ENCODE peak calls at places on chromosomes 5 and 9, in eight cellular contexts. R, X, K, S, F, U, L and P are unnamed samples.

GRCh38 chr9:4762108-4762888 is 21.3 kb upstream of the AK3 start:
- DNase-seq in R (peak), S (peak), K (peak), X (peak), U (peak), L (peak), F (peak), P (peak)

GRCh38 chr5:59119480-59119879 is 536.6 kb downstream of the RAB3C start:
- DNase-seq in K (no peak), L (no peak), S (no peak), R (no peak), F (no peak), U (no peak), X (no peak), P (no peak)

GRCh38 chr9:79623799-79624721 is 52.3 kb downstream of the TLE4 start:
- DNase-seq in R (peak), U (peak), X (peak), F (no peak), S (no peak), L (no peak), K (no peak), P (peak)

GRCh38 chr5:1877434-1878049 is 5.2 kb downstream of the IRX4 start:
- DNase-seq in X (no peak), S (no peak), U (no peak), L (no peak), R (no peak), K (no peak), F (no peak), P (no peak)

GRCh38 chr5:43601454-43602260 is 1.3 kb upstream of the NNT start:
- DNase-seq in L (no peak), R (peak), S (no peak), F (peak), X (peak), K (peak), U (no peak), P (no peak)

GRCh38 chr5:6574537-6574936 is 58.3 kb downstream of the NSUN2 start:
- DNase-seq in K (no peak), R (no peak), X (no peak), F (peak), U (no peak), L (no peak), S (no peak), P (no peak)

GRCh38 chr9:85430659-85431370 is 310.9 kb downstream of the AGTPBP1 start:
- DNase-seq in R (no peak), F (peak), S (no peak), X (no peak), K (no peak), U (no peak), L (peak), P (no peak)

GRCh38 chr5:98997000-98997399 is 68.2 kb upstream of the CHD1 start:
- DNase-seq in R (no peak), K (peak), X (no peak), U (no peak), L (no peak), S (no peak), F (peak), P (no peak)

GRCh38 chr5:130708744-130709143 is 456.3 kb downstream of the HINT1 start:
- DNase-seq in S (no peak), U (no peak), X (no peak), K (no peak), R (no peak), F (peak), L (no peak), P (no peak)

GRCh38 chr5:144318011-144318410 is 147.3 kb downstream of the KCTD16 start:
- DNase-seq in X (no peak), R (no peak), F (no peak), S (no peak), U (no peak), K (no peak), L (no peak), P (no peak)

GRCh38 chr9:34988218-34989055 is 1.1 kb upstream of the DNAJB5 start:
- DNase-seq in S (no peak), F (no peak), L (no peak), U (peak), R (peak), X (peak), K (no peak), P (peak)

GRCh38 chr9:92609142-92609500 is 60.8 kb downstream of the IPPK start:
- DNase-seq in U (no peak), L (no peak), F (no peak), R (no peak), S (no peak), X (no peak), K (no peak), P (no peak)

GRCh38 chr9:134215709-134216448 is 51.5 kb upstream of the RNU6ATAC start:
- DNase-seq in L (no peak), U (no peak), K (peak), X (no peak), F (no peak), S (no peak), R (no peak), P (peak)

GRCh38 chr9:81628897-81629296 is 60.5 kb downstream of the TLE1 start:
- DNase-seq in F (no peak), R (no peak), L (peak), K (peak), S (no peak), U (no peak), X (no peak), P (no peak)

GRCh38 chr5:14870347-14871083 is 1.1 kb downstream of the ANKH start:
- DNase-seq in L (no peak), F (no peak), K (no peak), S (no peak), R (no peak), X (peak), U (peak), P (peak)

GRCh38 chr5:41869739-41870620 is at the start of gene OXCT1:
- DNase-seq in R (peak), L (peak), K (peak), X (peak), F (peak), U (peak), S (peak), P (peak)

GRCh38 chr9:98124637-98125426 is 5.8 kb upstream of the TRIM14 start:
- DNase-seq in F (no peak), R (no peak), L (no peak), X (no peak), K (no peak), S (no peak), U (no peak), P (no peak)

GRCh38 chr5:138663009-138663408 is 87.8 kb upstream of the HSPA9 start:
- DNase-seq in F (no peak), S (no peak), R (no peak), K (no peak), U (peak), X (peak), L (no peak), P (no peak)

GRCh38 chr5:107919969-107920368 is 249.2 kb upstream of the EFNA5 start:
- DNase-seq in L (no peak), U (no peak), R (no peak), X (peak), K (no peak), F (no peak), S (no peak), P (no peak)

GRCh38 chr5:75023368-75024159 is 28.8 kb downstream of the GCNT4 start:
- DNase-seq in X (no peak), R (no peak), K (peak), S (no peak), L (no peak), F (peak), U (peak), P (no peak)

GRCh38 chr5:145718956-145719355 is 116.2 kb downstream of the PRELID2 start:
- DNase-seq in F (peak), R (no peak), L (peak), S (peak), U (no peak), K (peak), X (no peak), P (no peak)

GRCh38 chr9:7879551-7880245 is 80.1 kb upstream of the DMAC1 start:
- DNase-seq in S (no peak), R (no peak), U (no peak), X (peak), L (no peak), K (no peak), F (peak), P (no peak)

GRCh38 chr9:21709464-21710058 is 92.9 kb upstream of the MTAP start:
- DNase-seq in L (peak), R (peak), K (peak), X (peak), S (peak), U (peak), F (peak), P (no peak)

GRCh38 chr9:111582888-111583287 is 16.6 kb downstream of the PTGR1 start:
- DNase-seq in L (no peak), U (no peak), K (peak), R (peak), X (no peak), F (peak), S (no peak), P (no peak)

GRCh38 chr9:27529316-27530278 is at the start of gene MOB3B:
- DNase-seq in S (peak), R (peak), K (peak), F (peak), X (peak), U (peak), L (no peak), P (peak)

GRCh38 chr5:4295663-4296339 is 700.2 kb downstream of the IRX1 start:
- DNase-seq in L (no peak), R (no peak), S (no peak), K (no peak), F (no peak), X (no peak), U (no peak), P (no peak)

GRCh38 chr9:121441163-121441562 is 58.5 kb downstream of the GGTA1 start:
- DNase-seq in X (no peak), K (no peak), U (no peak), S (no peak), R (no peak), F (no peak), L (no peak), P (no peak)

GRCh38 chr9:18240213-18240612 is 233.7 kb upstream of the ADAMTSL1 start:
- DNase-seq in X (no peak), R (no peak), K (no peak), S (no peak), U (no peak), F (no peak), L (no peak), P (no peak)

GRCh38 chr5:38809388-38810359 is 36.1 kb upstream of the OSMR start:
- DNase-seq in K (peak), X (peak), S (peak), R (peak), U (peak), L (peak), F (peak), P (peak)

GRCh38 chr5:14308384-14309154 is 165.4 kb downstream of the TRIO start:
- DNase-seq in S (no peak), K (no peak), L (no peak), U (no peak), F (no peak), R (no peak), X (no peak), P (no peak)

GRCh38 chr9:4328723-4329122 is 28.9 kb upstream of the GLIS3 start:
- DNase-seq in R (no peak), X (no peak), L (no peak), U (no peak), S (no peak), F (peak), K (peak), P (no peak)

GRCh38 chr9:133729646-133730281 is 8.4 kb downstream of the SARDH start:
- DNase-seq in L (no peak), R (no peak), S (no peak), F (no peak), X (no peak), U (no peak), K (no peak), P (no peak)

GRCh38 chr9:121353246-121353975 is 16.6 kb downstream of the STOM start:
- DNase-seq in K (no peak), F (no peak), L (no peak), S (no peak), R (no peak), X (peak), U (peak), P (no peak)

GRCh38 chr9:82124090-82124489 is 135.5 kb downstream of the SPATA31D1 start:
- DNase-seq in L (no peak), R (no peak), K (peak), S (no peak), X (no peak), F (peak), U (no peak), P (no peak)

GRCh38 chr5:116144103-116144502 is 59.3 kb downstream of the COMMD10 start:
- DNase-seq in L (no peak), R (no peak), X (no peak), U (no peak), K (peak), F (peak), S (no peak), P (no peak)

GRCh38 chr9:4349841-4350418 is 50.1 kb upstream of the GLIS3 start:
- DNase-seq in U (no peak), K (no peak), L (no peak), S (no peak), X (no peak), F (no peak), R (no peak), P (no peak)

GRCh38 chr9:15299374-15299939 is 7.6 kb downstream of the TTC39B start:
- DNase-seq in U (peak), F (no peak), K (no peak), R (no peak), L (no peak), X (peak), S (no peak), P (no peak)

GRCh38 chr5:87268126-87268969 is 665 bp downstream of the RASA1 start:
- DNase-seq in K (peak), F (peak), L (no peak), R (peak), S (peak), X (peak), U (peak), P (peak)

GRCh38 chr5:54175-54730 is 37.7 kb upstream of the PLEKHG4B start:
- DNase-seq in X (no peak), S (no peak), U (no peak), L (no peak), K (no peak), R (no peak), F (no peak), P (no peak)
- H3K4me3 ChIP-seq in X (no peak), S (peak), U (no peak), L (peak), K (no peak), R (no peak), F (no peak), P (peak)

GRCh38 chr9:26216702-26217101 is 538.5 kb upstream of the TUSC1 start:
- DNase-seq in S (no peak), U (no peak), K (no peak), R (no peak), X (no peak), F (no peak), L (no peak), P (no peak)

GRCh38 chr9:26221295-26221694 is 543.1 kb upstream of the TUSC1 start:
- DNase-seq in K (no peak), R (no peak), S (no peak), L (no peak), X (no peak), U (no peak), F (no peak), P (no peak)

GRCh38 chr9:26219961-26220360 is 541.7 kb upstream of the TUSC1 start:
- DNase-seq in F (peak), X (no peak), K (no peak), U (no peak), R (no peak), L (no peak), S (no peak), P (no peak)
- H3K4me3 ChIP-seq in F (no peak), X (no peak), K (no peak), U (no peak), R (no peak), L (no peak), S (no peak), P (no peak)

GRCh38 chr9:130268521-130269131 is 3.1 kb downstream of the HMCN2 start:
- DNase-seq in R (no peak), U (no peak), X (peak), S (no peak), L (no peak), K (no peak), F (no peak), P (no peak)
- H3K4me3 ChIP-seq in R (no peak), U (no peak), X (no peak), S (no peak), L (no peak), K (no peak), F (no peak), P (peak)

DNA sequence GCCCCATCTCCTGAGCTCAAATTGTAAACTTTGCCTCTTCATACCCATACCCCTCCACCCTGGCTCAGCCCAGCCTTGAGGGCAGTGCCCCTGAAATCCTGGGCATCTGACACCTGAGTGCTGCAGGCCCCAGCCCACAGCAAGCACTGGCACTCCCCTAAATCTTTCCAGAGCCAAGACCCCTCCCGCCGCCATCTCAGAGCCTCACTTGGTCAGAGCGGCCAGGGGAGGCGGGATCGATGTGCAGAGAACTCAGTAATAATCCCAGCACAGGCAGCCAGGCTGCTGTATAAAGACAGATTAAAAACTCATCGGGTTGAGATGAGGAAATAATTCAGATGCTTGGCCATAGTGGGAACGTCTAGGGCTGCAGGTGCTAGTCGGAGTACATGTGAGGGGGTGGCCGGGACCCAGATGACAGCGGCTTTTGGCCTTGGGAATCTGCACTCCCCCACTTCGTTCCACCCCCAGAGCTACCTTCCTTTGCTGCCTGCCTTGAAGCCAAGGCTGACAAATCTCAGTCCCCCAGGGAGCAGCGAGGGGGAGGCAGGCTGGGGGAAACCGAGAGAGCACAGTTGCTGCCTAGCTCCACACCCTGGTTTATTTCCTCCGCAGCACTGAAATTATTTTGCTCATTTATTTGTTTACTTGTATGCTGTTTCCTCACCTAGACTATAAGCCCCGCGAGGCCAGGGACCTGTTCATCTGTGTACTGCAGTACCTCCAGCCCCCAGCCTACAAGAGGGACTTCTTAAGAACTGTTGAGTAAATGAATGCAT is 19.5 kb upstream of the ARAP3 start:
- DNase-seq in F (no peak), X (peak), K (no peak), U (no peak), L (no peak), R (no peak), S (no peak), P (no peak)
- H3K4me3 ChIP-seq in F (no peak), X (peak), K (no peak), U (peak), L (no peak), R (no peak), S (no peak), P (peak)

GRCh38 chr9:5953743-5954707 is 61.4 kb downstream of the RANBP6 start:
- DNase-seq in R (no peak), X (no peak), K (peak), L (peak), S (no peak), U (no peak), F (peak), P (no peak)
- H3K4me3 ChIP-seq in R (no peak), X (no peak), K (no peak), L (no peak), S (no peak), U (no peak), F (no peak), P (no peak)

DNA sequence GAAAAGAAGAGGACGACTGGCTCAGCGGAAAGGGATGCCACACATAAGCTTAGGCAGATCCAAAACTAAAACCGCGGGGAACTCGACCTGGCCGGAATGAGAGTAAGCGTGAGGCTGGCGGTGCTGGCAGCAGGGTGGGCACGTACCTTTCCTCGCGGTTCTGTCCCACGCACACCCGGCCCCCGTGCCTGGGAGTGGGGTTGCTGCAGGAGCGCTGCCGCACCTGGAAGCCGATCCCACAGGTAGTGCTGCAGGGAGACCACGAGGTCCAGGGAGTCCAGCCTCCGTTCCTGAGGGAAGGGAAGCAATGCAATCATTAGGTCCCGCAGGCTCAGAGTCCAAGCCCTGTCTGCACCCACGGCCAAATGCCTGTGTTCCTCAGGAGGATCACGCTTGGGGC is 427.0 kb downstream of the SEMA5A start:
- DNase-seq in X (no peak), F (no peak), L (no peak), S (no peak), R (no peak), K (no peak), U (no peak), P (no peak)
- H3K4me3 ChIP-seq in X (no peak), F (no peak), L (no peak), S (no peak), R (no peak), K (no peak), U (no peak), P (no peak)

GRCh38 chr9:935348-935965 is 41.0 kb upstream of the DMRT3 start:
- DNase-seq in F (peak), L (no peak), S (no peak), X (no peak), R (no peak), K (peak), U (no peak), P (no peak)
- H3K4me3 ChIP-seq in F (no peak), L (no peak), S (no peak), X (no peak), R (no peak), K (no peak), U (no peak), P (no peak)

DNA sequence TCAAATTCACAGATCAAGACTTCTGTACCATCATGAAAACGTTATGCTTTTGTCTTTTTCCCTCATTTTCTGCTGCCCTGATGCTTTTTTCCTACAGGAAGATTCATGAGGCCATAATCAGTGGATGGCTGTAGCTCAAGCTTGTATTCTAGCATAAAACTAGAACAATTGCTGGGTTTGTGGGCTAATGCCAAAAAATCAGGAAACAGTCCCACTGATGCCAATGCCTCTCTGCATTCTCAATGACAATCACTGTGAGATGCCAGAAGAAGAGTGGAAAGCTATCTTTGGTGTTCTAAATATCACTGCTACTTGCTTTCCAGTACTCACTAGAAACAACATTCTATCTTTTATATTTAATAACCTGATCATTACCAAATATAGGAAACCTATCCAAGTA is 33.3 kb upstream of the FAM170A start:
- DNase-seq in U (no peak), L (no peak), S (no peak), F (no peak), X (no peak), K (no peak), R (no peak), P (no peak)
- H3K4me3 ChIP-seq in U (no peak), L (no peak), S (no peak), F (no peak), X (no peak), K (no peak), R (no peak), P (no peak)

GRCh38 chr9:95091574-95091970 is 225.9 kb downstream of the FANCC start:
- DNase-seq in L (no peak), U (no peak), F (peak), S (no peak), X (no peak), K (peak), R (no peak), P (no peak)
- H3K4me3 ChIP-seq in L (no peak), U (no peak), F (no peak), S (no peak), X (no peak), K (no peak), R (no peak), P (no peak)

GRCh38 chr5:140246378-140247122 is 56.4 kb downstream of the PFDN1 start:
- DNase-seq in L (no peak), F (peak), X (no peak), R (peak), U (no peak), S (no peak), K (peak), P (peak)
- H3K4me3 ChIP-seq in L (no peak), F (no peak), X (no peak), R (no peak), U (no peak), S (no peak), K (no peak), P (no peak)